ENCODE peak calls at places on chromosomes 16 and 17, in four cellular contexts. N is PC-3, X is HCT116, Z is astrocyte. C is an unnamed sample.

GRCh38 chr17:77011173-77012011 is 129.4 kb upstream of the SEC14L1 start:
- DNase-seq in N (peak; percentile 83), X (peak; percentile 48), Z (no peak), C (peak; percentile 64)

GRCh38 chr16:88499836-88500251 is 46.8 kb downstream of the ZFPM1 start:
- DNase-seq in N (no peak), X (no peak), Z (no peak), C (no peak)

GRCh38 chr17:81710514-81711308 is 1.4 kb upstream of the SLC25A10 start:
- DNase-seq in N (peak; percentile 30), X (no peak), Z (no peak), C (peak; percentile 64)

GRCh38 chr17:81238490-81238814 is 403 bp downstream of the TEPSIN start:
- DNase-seq in N (no peak), X (no peak), Z (no peak), C (no peak)

GRCh38 chr17:58328195-58329034 is at the start of gene TSPOAP1:
- DNase-seq in N (no peak), X (no peak), Z (no peak), C (no peak)

GRCh38 chr17:83125515-83126274 is 46.3 kb downstream of the METRNL start:
- DNase-seq in N (no peak), X (no peak), Z (no peak), C (peak; percentile 79)

GRCh38 chr17:4816826-4817225 is 9.9 kb downstream of the PLD2 start:
- DNase-seq in N (no peak), X (no peak), Z (no peak), C (no peak)

GRCh38 chr17:68431661-68432071 is 25.6 kb downstream of the WIPI1 start:
- DNase-seq in N (peak; percentile 45), X (peak; percentile 39), Z (no peak), C (peak; percentile 55)

GRCh38 chr16:52861614-52862022 is 191.1 kb downstream of the CHD9NB start:
- DNase-seq in N (peak; percentile 6), X (peak; percentile 4), Z (no peak), C (peak; percentile 0)

GRCh38 chr16:65808735-65809134 is 557.8 kb upstream of the CDH5 start:
- DNase-seq in N (no peak), X (no peak), Z (no peak), C (no peak)

GRCh38 chr17:75188614-75189013 is 5.9 kb upstream of the SUMO2 start:
- DNase-seq in N (no peak), X (no peak), Z (no peak), C (no peak)
- H3K4me1 ChIP-seq in N (peaks cover 5% of the 10 kb centered on the region), X (peaks cover 20% of the 10 kb centered on the region), Z (no peaks in the 10 kb centered on the region), C (no peaks in the 10 kb centered on the region)

DNA sequence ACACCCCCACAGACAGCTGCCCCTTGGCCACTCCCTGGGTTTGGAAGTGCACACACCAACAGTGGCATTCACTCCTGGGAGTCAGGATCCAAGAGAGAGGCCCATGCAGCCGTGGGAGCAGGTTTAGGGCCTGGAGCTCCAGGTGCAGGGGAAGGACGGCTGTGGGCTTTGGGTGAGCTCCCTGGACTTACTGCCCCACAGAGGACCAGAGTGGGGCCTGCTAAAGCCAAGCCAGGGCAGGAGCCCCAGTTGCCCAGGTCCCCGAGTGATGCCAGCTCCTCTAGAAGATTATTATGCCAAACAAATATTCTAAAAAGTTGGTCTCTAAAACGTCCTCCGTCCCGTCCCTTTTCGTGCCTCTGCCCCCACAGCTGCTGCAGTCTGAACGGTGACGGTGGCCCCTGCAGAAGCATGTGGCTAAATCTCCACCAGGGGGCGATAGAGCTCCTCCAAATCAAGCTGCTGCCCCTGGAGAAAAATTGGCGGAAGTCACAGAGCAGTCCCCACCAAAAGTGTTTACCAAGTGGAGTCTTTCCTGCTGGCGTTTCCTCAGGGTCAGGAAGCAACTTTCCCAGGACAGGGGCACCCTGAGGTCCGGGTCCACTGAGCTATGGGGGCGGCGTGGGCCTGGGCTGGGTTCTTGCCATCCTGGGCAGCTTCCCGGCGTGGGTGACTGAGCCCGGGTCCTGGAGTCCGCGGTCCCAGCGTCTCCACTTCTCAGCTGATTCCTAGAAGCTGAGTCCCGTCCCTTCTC is 4.2 kb downstream of the ARMC7 start:
- DNase-seq in N (peak; percentile 95), X (peak; percentile 90), Z (peak; percentile 66), C (peak; percentile 90)
- H3K4me3 ChIP-seq in N (peak overlapping the region; percentile 52), X (no peak overlapping the region), Z (peak overlapping the region; percentile 59), C (peak overlapping the region; percentile 72)

GRCh38 chr17:75587718-75588545 is at the start of gene MYO15B:
- DNase-seq in N (no peak), X (no peak), Z (no peak), C (peak; percentile 32)
- TF ChIP-seq EZH2 in N (no peak), X (no peak), Z (peak; percentile 99), C (no peak)

DNA sequence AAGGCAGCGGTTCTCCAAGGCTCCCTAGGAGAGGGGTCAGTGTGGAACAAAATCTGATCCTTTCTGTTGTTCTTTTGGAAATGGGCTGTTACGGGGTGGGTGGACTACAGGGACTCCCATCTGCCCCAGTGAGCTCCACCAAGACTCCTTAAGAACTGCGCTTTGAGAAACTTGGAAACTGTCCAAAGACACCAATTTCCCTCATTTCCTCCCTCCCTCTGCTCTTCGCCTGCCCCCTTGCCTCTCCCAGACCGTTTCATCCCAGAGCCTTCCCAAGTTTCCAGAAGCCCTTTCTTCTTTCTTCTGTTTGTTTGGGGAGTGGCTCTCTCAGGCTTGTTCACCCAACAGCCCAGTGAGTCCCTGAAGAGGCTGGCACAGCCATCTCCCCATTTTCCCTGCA is 205.3 kb downstream of the COPRS start:
- DNase-seq in N (no peak), X (no peak), Z (no peak), C (no peak)
- H3K4me1 ChIP-seq in N (peaks cover 5% of the 10 kb centered on the region), X (no peaks in the 10 kb centered on the region), Z (no peaks in the 10 kb centered on the region), C (no peaks in the 10 kb centered on the region)

C was measured in GM23248.